ENCODE peak calls at places on chromosomes 16 and 17, in four cellular contexts. Z is skeletal muscle cell, A is MM.1S, J is brain microvascular endothelial cell. R is an unnamed sample.

GRCh38 chr17:13931111-13931526 is 138.2 kb upstream of the COX10 start:
- DNase-seq in A (no peak), Z (peak; percentile 88), J (no peak), R (no peak)

GRCh38 chr17:42288985-42289862 is 926 bp downstream of the STAT5A start:
- DNase-seq in J (no peak), Z (no peak), A (no peak), R (no peak)

GRCh38 chr16:47574091-47575054 is 113.2 kb downstream of the PHKB start:
- DNase-seq in J (peak; percentile 46), Z (peak; percentile 60), A (peak; percentile 57), R (peak; percentile 39)

GRCh38 chr16:68003031-68003430 is 3.7 kb upstream of the DPEP2 start:
- DNase-seq in J (peak; percentile 68), A (no peak), Z (peak; percentile 50), R (no peak)

GRCh38 chr16:72783716-72784320 is 264.1 kb downstream of the ZFHX3 start:
- DNase-seq in A (no peak), Z (peak; percentile 30), J (peak; percentile 70), R (no peak)

GRCh38 chr16:65249768-65250167 is 127.9 kb upstream of the CDH11 start:
- DNase-seq in A (no peak), J (peak; percentile 82), Z (no peak), R (no peak)

GRCh38 chr16:25012525-25012991 is 2.6 kb downstream of the ARHGAP17 start:
- DNase-seq in J (peak; percentile 70), Z (peak; percentile 69), A (no peak), R (no peak)

GRCh38 chr16:66274335-66275110 is 92.0 kb upstream of the CDH5 start:
- DNase-seq in Z (no peak), J (no peak), A (peak; percentile 50), R (peak; percentile 42)

GRCh38 chr16:82643136-82643535 is 16.4 kb downstream of the CDH13 start:
- DNase-seq in J (no peak), A (peak; percentile 46), Z (no peak), R (no peak)

GRCh38 chr16:26963109-26963508 is 103.6 kb upstream of the C16orf82 start:
- DNase-seq in A (no peak), J (no peak), Z (no peak), R (peak; percentile 55)

GRCh38 chr17:40415390-40415789 is 2.3 kb downstream of the TOP2A start:
- DNase-seq in Z (peak; percentile 10), J (peak; percentile 7), A (peak; percentile 59), R (peak; percentile 53)

GRCh38 chr17:50934672-50935200 is 68.6 kb upstream of the TOB1 start:
- DNase-seq in Z (no peak), J (no peak), A (no peak), R (no peak)

GRCh38 chr17:48579738-48580543 is 1.8 kb upstream of the HOXB4 start:
- DNase-seq in Z (no peak), A (no peak), J (no peak), R (no peak)

GRCh38 chr17:18262111-18262510 is 1.6 kb downstream of the MIEF2 start:
- DNase-seq in A (no peak), Z (no peak), J (no peak), R (no peak)

GRCh38 chr17:53093386-53093785 is 729.3 kb upstream of the KIF2B start:
- DNase-seq in Z (no peak), A (no peak), J (no peak), R (no peak)

GRCh38 chr17:79183221-79184158 is 108.9 kb downstream of the ENGASE start:
- DNase-seq in A (no peak), Z (no peak), J (no peak), R (no peak)

GRCh38 chr17:68089881-68090280 is 54.3 kb downstream of the KPNA2 start:
- DNase-seq in Z (no peak), A (no peak), J (peak; percentile 58), R (no peak)

GRCh38 chr16:88761830-88762229 is 23.2 kb downstream of the PIEZO1 start:
- DNase-seq in A (no peak), J (no peak), Z (no peak), R (no peak)

GRCh38 chr16:50530277-50531236 is 17.6 kb upstream of the NKD1 start:
- DNase-seq in J (no peak), A (no peak), Z (no peak), R (no peak)

GRCh38 chr17:44556114-44556853 is 1.0 kb upstream of the FZD2 start:
- DNase-seq in A (peak; percentile 56), J (no peak), Z (no peak), R (peak; percentile 68)

GRCh38 chr17:47967607-47968252 is 3.2 kb upstream of the CDK5RAP3 start:
- DNase-seq in Z (peak; percentile 35), J (peak; percentile 75), A (no peak), R (no peak)

GRCh38 chr16:89971495-89972243 is 23.1 kb downstream of the DEF8 start:
- DNase-seq in Z (no peak), A (no peak), J (no peak), R (no peak)

GRCh38 chr16:69310479-69311114 is 553 bp upstream of the VPS4A start:
- DNase-seq in J (no peak), A (no peak), Z (no peak), R (no peak)

GRCh38 chr16:49921791-49922456 is 66.0 kb upstream of the ZNF423 start:
- DNase-seq in J (peak; percentile 60), A (peak; percentile 41), Z (peak; percentile 4), R (peak; percentile 32)

GRCh38 chr16:70638814-70639792 is 7.3 kb upstream of the IL34 start:
- DNase-seq in Z (peak; percentile 70), J (peak; percentile 92), A (peak; percentile 73), R (no peak)

GRCh38 chr16:64089697-64090096 is 1032.2 kb downstream of the CDH11 start:
- DNase-seq in J (peak; percentile 23), A (peak; percentile 37), Z (no peak), R (peak; percentile 7)

GRCh38 chr17:75087558-75088453 is at the start of gene SLC16A5:
- DNase-seq in J (peak; percentile 50), Z (no peak), A (no peak), R (no peak)

GRCh38 chr17:50354776-50355175 is 8.8 kb downstream of the XYLT2 start:
- DNase-seq in J (no peak), Z (no peak), A (no peak), R (no peak)

GRCh38 chr16:17407321-17407720 is 63.4 kb downstream of the XYLT1 start:
- DNase-seq in Z (no peak), A (no peak), J (no peak), R (no peak)

GRCh38 chr16:75087040-75087979 is 29.3 kb downstream of the LDHD start:
- DNase-seq in A (no peak), J (no peak), Z (peak; percentile 45), R (peak; percentile 69)

GRCh38 chr17:75047398-75048098 is 523 bp downstream of the KCTD2 start:
- DNase-seq in J (no peak), A (peak; percentile 19), Z (no peak), R (no peak)

GRCh38 chr16:13041180-13041579 is 139.8 kb downstream of the SHISA9 start:
- DNase-seq in J (no peak), A (no peak), Z (no peak), R (no peak)

GRCh38 chr16:50497592-50497991 is 50.6 kb upstream of the NKD1 start:
- DNase-seq in J (peak; percentile 75), A (no peak), Z (peak; percentile 19), R (no peak)

GRCh38 chr17:9195346-9195870 is 174.1 kb downstream of the NTN1 start:
- DNase-seq in Z (no peak), A (no peak), J (no peak), R (no peak)

GRCh38 chr17:18191967-18192366 is 8.3 kb downstream of the ALKBH5 start:
- DNase-seq in J (no peak), Z (no peak), A (no peak), R (no peak)

DNA sequence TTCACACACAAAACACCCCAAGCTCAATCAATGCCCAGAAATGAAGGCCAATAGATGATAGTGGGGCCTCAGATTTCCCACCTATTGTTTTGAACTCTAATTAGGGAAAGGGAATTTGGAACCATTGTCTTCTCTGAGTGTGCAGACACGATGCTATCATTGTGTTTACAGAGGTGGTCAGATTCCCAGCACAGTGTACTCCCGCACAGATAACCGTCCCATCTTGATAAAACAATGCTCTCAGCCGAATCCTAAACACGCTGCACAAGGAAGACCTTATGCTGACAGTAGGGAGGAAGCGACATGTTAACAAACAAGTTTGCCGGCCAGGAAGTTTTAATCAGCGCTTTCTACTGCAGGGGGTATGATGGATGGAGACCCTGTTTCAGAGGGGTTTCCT is 684.6 kb downstream of the MAF start:
- DNase-seq in J (no peak), Z (no peak), A (no peak), R (no peak)
- H3K4me3 ChIP-seq in J (no peak overlapping the region), Z (no peak overlapping the region), A (no peak overlapping the region), R (no peak overlapping the region)

DNA sequence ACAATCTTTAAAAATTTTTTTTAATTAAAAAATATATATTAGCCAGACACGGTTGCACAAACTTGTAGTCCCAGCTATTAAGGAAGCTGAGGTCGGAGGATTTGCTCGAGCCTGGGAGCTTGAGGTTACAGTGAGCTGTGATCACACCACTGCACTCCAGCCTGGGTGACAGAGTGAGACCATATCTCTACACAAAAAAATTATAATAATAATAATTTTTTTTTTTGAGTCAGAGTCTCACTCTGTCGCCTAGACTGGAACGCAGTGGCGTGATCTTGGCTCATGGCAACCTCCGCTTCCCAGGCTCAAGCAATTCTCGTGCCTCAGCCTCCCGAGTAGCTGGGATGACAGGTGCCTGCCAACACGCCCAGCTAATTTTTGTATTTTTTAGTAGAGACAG is 23.8 kb downstream of the LITAF start:
- DNase-seq in J (no peak), A (no peak), Z (no peak), R (no peak)
- H3K4me3 ChIP-seq in J (no peak overlapping the region), A (no peak overlapping the region), Z (no peak overlapping the region), R (no peak overlapping the region)

GRCh38 chr17:76492989-76493501 is 8.2 kb downstream of the RHBDF2 start:
- DNase-seq in A (peak; percentile 81), Z (peak; percentile 67), J (peak; percentile 75), R (no peak)
- H3K4me3 ChIP-seq in A (peak overlapping the region; percentile 10), Z (peak overlapping the region; percentile 19), J (peak overlapping the region; percentile 32), R (peak overlapping the region; percentile 20)

DNA sequence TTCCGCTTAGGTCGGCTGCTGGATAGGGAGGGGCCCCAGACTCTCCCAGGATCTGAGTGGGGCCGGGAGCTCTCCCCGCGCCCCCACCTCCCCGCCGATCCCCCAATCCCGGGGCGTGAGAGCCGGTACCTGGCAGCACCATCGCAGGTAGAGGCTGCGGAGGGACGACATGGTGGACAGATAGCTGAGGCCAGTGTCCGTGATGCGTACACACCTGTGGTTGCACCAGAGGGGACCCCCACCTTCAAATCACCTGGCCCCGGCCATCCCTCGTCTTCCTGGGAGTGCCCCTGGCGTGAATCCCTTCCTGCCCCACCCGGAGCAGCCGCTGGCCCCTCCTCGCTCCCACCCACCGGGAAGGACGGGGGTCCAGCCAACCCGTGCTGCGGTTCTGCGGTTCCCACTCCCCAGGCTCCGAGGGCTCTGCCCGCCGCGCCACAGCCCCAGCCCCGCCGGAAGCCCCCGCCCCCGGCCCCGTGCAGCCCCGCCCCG is 4.7 kb upstream of the WDR24 start:
- DNase-seq in A (no peak), Z (no peak), J (no peak), R (no peak)
- H3K4me3 ChIP-seq in A (no peak overlapping the region), Z (no peak overlapping the region), J (no peak overlapping the region), R (peak overlapping the region; percentile 63)